ENCODE peak calls at places on chromosomes 2 and 18, in five cellular contexts. V is spleen, I is breast epithelium, U is K562, P is H1. Z is an unnamed sample.

GRCh38 chr18:25230658-25231326 is 121.2 kb downstream of the ZNF521 start:
- DNase-seq in V (peak; percentile 78), I (peak; percentile 87), U (no peak), P (no peak), Z (no peak)

GRCh38 chr18:28485918-28486317 is 309.0 kb upstream of the CDH2 start:
- DNase-seq in V (no peak), I (no peak), U (no peak), P (no peak), Z (no peak)

GRCh38 chr2:70726947-70727725 is 40.9 kb downstream of the ADD2 start:
- DNase-seq in V (no peak), I (no peak), U (no peak), P (peak; percentile 35), Z (no peak)

GRCh38 chr2:12300927-12301326 is 415.8 kb upstream of the TRIB2 start:
- DNase-seq in V (no peak), I (no peak), U (no peak), P (no peak), Z (no peak)

GRCh38 chr18:3654442-3655253 is 204.7 kb downstream of the TGIF1 start:
- DNase-seq in V (no peak), I (no peak), U (no peak), P (no peak), Z (no peak)

GRCh38 chr2:169546756-169547155 is 26.9 kb downstream of the FASTKD1 start:
- DNase-seq in V (no peak), I (no peak), U (no peak), P (no peak), Z (no peak)

GRCh38 chr2:105669384-105669891 is 75.3 kb upstream of the NCK2 start:
- DNase-seq in V (no peak), I (no peak), U (no peak), P (peak; percentile 14), Z (no peak)

GRCh38 chr2:88831792-88832248 is 140.3 kb downstream of the RPIA start:
- DNase-seq in V (peak; percentile 93), I (no peak), U (peak; percentile 66), P (peak; percentile 91), Z (peak; percentile 29)

GRCh38 chr18:48621240-48621639 is 82.4 kb downstream of the CTIF start:
- DNase-seq in V (peak; percentile 64), I (no peak), U (no peak), P (no peak), Z (no peak)

GRCh38 chr2:196293751-196294486 is 122.5 kb upstream of the STK17B start:
- DNase-seq in V (no peak), I (no peak), U (no peak), P (no peak), Z (no peak)

GRCh38 chr18:74994502-74995403 is 214.2 kb downstream of the PTGR3 start:
- DNase-seq in V (no peak), I (no peak), U (no peak), P (no peak), Z (no peak)
- TF ChIP-seq POLR2AphosphoS5 in V (peak; percentile 29), I (no peak), U (no peak), P (no peak), Z (peak; percentile 54)

GRCh38 chr2:229905601-229906000 is 16.2 kb downstream of the TRIP12 start:
- DNase-seq in V (no peak), I (no peak), U (no peak), P (no peak), Z (no peak)

GRCh38 chr2:229900012-229900411 is 21.8 kb downstream of the TRIP12 start:
- DNase-seq in V (no peak), I (no peak), U (no peak), P (no peak), Z (no peak)

GRCh38 chr2:229899604-229900003 is 22.2 kb downstream of the TRIP12 start:
- DNase-seq in V (no peak), I (no peak), U (no peak), P (no peak), Z (no peak)

GRCh38 chr2:229896857-229897256 is 25.0 kb downstream of the TRIP12 start:
- DNase-seq in V (no peak), I (no peak), U (no peak), P (no peak), Z (no peak)

DNA sequence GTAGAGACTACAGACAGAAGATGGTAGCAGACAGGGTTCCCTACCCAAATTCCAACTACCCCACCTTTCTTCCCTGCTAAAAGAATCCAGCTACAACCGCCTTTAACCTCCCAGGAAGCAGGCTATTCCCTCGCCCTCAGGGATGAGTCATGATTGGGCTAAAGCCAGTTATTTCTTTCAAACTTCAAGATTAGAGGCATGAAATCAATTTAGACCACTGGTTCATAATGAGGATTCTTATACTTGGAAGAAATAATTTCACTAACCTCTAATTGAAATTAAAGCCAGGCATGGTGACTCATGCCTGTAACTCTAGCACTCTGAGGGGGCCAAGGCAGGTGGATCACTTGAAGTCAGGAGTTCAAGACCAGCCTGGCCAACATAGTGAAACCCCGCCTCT is 20.0 kb downstream of the TRIP12 start:
- DNase-seq in V (no peak), I (no peak), U (peak; percentile 12), P (no peak), Z (no peak)
- TF ChIP-seq POLR2AphosphoS5 in V (no peak), I (no peak), U (no peak), P (no peak), Z (no peak)

GRCh38 chr2:216690451-216691209 is 4.7 kb downstream of the IGFBP5 start:
- DNase-seq in V (no peak), I (peak; percentile 74), U (no peak), P (no peak), Z (no peak)

GRCh38 chr2:216693414-216694100 is 1.8 kb downstream of the IGFBP5 start:
- DNase-seq in V (no peak), I (no peak), U (no peak), P (no peak), Z (no peak)

GRCh38 chr2:216689397-216689796 is 6.0 kb downstream of the IGFBP5 start:
- DNase-seq in V (no peak), I (no peak), U (no peak), P (no peak), Z (no peak)

GRCh38 chr2:216692636-216693413 is 2.5 kb downstream of the IGFBP5 start:
- DNase-seq in V (no peak), I (peak; percentile 68), U (peak; percentile 62), P (peak; percentile 89), Z (no peak)

DNA sequence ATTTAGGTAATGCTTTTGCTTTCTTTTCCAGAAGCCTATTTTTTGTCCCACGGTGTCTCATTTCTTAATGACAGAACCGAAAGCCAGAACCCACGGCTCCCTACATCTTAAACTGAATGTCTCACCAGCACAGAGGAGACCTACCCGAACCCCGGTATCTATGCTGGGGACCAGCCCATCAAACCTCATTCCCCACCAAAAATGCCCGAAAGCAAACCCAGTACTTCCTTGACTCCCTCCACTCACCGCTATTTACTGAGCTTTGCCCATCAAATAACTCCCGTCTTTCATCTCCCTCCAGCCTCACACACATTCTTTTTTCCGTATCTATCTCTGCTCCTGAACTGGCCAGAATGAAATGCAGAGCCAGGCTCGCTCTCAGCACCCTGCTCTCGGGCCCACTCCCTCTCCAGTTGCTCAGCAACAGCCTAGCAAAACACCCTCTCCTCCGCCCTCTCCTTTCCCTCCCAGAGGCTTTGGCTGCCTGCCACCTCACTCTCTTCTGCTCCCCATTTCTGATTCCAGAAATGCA is 4.1 kb downstream of the IGFBP5 start:
- DNase-seq in V (no peak), I (peak; percentile 77), U (peak; percentile 35), P (no peak), Z (no peak)
- TF ChIP-seq POLR2AphosphoS5 in V (peak; percentile 55), I (peak; percentile 40), U (no peak), P (no peak), Z (no peak)

GRCh38 chr2:147603434-147604225 is 241.2 kb upstream of the ACVR2A start:
- DNase-seq in V (no peak), I (no peak), U (no peak), P (no peak), Z (no peak)

GRCh38 chr2:147595200-147595599 is 249.6 kb upstream of the ACVR2A start:
- DNase-seq in V (no peak), I (no peak), U (no peak), P (no peak), Z (no peak)

GRCh38 chr2:147600646-147601045 is 244.2 kb upstream of the ACVR2A start:
- DNase-seq in V (no peak), I (no peak), U (no peak), P (no peak), Z (no peak)

GRCh38 chr2:147600223-147600622 is 244.6 kb upstream of the ACVR2A start:
- DNase-seq in V (no peak), I (peak; percentile 81), U (no peak), P (no peak), Z (no peak)
- TF ChIP-seq POLR2AphosphoS5 in V (no peak), I (no peak), U (no peak), P (no peak), Z (no peak)

DNA sequence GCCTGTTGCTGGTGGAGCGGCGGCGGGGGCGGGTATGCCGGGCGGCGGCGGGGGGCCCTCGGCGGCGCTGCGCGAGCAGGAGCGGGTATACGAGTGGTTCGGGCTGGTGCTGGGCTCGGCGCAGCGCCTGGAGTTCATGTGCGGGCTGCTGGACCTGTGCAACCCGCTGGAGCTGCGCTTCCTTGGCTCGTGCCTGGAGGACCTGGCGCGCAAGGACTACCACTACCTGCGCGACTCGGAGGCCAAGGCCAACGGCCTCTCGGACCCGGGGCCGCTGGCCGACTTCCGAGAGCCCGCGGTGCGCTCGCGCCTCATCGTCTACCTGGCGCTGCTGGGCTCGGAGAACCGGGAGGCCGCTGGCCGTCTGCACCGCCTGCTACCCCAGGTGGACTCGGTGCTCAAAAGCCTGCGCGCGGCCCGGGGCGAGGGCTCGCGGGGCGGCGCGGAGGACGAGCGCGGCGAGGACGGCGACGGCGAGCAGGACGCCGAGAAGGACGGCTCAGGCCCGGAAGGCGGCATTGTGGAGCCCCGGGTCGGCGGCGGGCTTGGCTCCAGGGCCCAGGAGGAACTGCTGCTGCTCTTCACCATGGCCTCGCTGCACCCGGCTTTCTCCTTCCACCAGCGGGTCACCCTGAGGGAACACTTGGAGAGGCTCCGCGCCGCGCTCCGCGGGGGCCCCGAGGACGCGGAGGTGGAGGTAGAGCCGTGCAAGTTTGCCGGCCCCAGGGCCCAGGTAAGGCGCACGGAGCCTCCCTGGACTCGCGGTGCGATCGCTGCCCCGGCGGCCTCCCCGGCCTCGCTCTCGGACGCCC is 1.0 kb downstream of the ZCCHC2 start:
- DNase-seq in V (peak; percentile 93), I (peak; percentile 54), U (peak; percentile 25), P (peak; percentile 67), Z (peak; percentile 18)
- TF ChIP-seq POLR2AphosphoS5 in V (peak; percentile 32), I (peak; percentile 56), U (no peak), P (no peak), Z (no peak)

DNA sequence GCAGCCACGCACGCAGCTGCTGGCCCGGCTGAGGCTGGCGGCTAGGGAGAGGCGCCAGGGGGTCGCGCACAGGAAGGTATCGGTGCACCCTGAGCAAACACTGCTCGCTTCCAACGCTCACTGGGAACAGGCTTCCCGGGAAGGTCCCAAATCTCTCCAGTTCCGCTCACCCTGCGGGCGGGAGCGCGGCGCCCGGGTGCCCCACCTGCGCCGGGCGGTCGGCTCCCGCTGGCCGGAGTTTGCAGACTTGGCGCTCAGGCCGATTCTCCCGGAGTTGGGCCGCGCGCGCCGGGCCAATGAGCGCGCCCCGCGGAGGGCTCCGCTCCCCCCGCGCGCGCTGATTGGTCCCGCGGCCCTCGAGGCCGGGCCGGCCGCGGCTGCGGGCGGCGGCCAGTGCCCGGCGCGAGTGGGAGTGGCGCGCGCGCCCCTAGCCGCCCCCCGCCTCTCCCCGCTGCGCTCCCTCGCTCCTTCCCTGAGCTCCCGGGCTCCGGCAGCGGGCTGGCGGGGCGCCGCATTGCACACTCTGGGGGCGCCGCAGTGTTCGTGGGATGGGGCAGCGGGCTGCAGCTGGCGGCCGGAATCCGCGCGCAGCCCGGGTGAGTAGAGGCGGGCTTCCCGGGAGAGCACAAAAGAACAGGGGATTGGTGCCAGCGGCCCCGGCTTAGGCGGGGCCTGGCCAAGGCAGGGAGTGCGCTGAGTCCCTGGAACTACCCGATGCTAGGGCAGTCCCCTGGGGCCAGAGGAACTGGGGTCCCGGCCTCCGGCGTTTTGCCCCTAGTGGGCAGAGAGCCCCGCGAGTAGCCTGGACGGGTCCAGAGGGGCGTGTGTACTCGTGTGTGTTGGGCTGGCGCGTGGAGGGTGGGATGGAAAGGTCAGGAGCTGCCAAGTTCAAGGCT is at the start of gene LYPD6:
- DNase-seq in V (no peak), I (peak; percentile 32), U (no peak), P (peak; percentile 82), Z (peak; percentile 54)
- TF ChIP-seq POLR2AphosphoS5 in V (peak; percentile 29), I (no peak), U (no peak), P (no peak), Z (no peak)

Z was measured in GM12892.